ENCODE peak calls at places on chromosomes 11 and 22, in seven cellular contexts. R, O, M, W, T, E and L are unnamed samples.

GRCh38 chr22:46001426-46002106 is 24.6 kb upstream of the WNT7B start:
- DNase-seq in R (no peak), W (no peak), M (peak; percentile 65), T (no peak), E (peak; percentile 40), O (no peak), L (no peak)

GRCh38 chr11:126366064-126366822 is 10.8 kb downstream of the ST3GAL4 start:
- DNase-seq in O (no peak), R (no peak), T (no peak), E (no peak), M (peak; percentile 63), W (no peak), L (no peak)

GRCh38 chr22:46678785-46679700 is 58.9 kb downstream of the GRAMD4 start:
- DNase-seq in R (peak; percentile 71), O (no peak), W (no peak), T (no peak), M (no peak), E (no peak), L (no peak)

GRCh38 chr11:9717040-9717357 is 53.1 kb downstream of the SWAP70 start:
- DNase-seq in O (no peak), T (no peak), E (no peak), R (no peak), M (no peak), W (no peak), L (no peak)

GRCh38 chr11:9568854-9569587 is 4.4 kb upstream of the WEE1 start:
- DNase-seq in M (peak; percentile 83), O (peak; percentile 66), R (peak; percentile 89), W (no peak), T (peak; percentile 87), E (peak; percentile 47), L (peak; percentile 41)

GRCh38 chr22:30526656-30527055 is 19.9 kb downstream of the SEC14L6 start:
- DNase-seq in T (no peak), W (no peak), M (no peak), R (no peak), E (no peak), O (no peak), L (no peak)

GRCh38 chr11:889261-889660 is 21.3 kb downstream of the CHID1 start:
- DNase-seq in M (no peak), T (no peak), O (no peak), E (no peak), R (no peak), W (no peak), L (no peak)

GRCh38 chr11:79439893-79440450 is 858 bp downstream of the TENM4 start:
- DNase-seq in R (no peak), E (peak; percentile 23), T (no peak), O (peak; percentile 23), M (peak; percentile 69), W (no peak), L (peak; percentile 46)

GRCh38 chr11:14544611-14545010 is 24.4 kb upstream of the PSMA1 start:
- DNase-seq in R (peak; percentile 33), M (no peak), W (no peak), T (no peak), E (no peak), O (no peak), L (no peak)

GRCh38 chr11:29844701-29845379 is 172.0 kb downstream of the KCNA4 start:
- DNase-seq in T (no peak), O (no peak), E (no peak), W (no peak), R (no peak), M (no peak), L (no peak)

GRCh38 chr11:9002920-9003572 is 755 bp downstream of the NRIP3 start:
- DNase-seq in W (no peak), R (no peak), E (no peak), T (no peak), O (no peak), M (no peak), L (no peak)

GRCh38 chr11:131246589-131247164 is 123.7 kb upstream of the NTM start:
- DNase-seq in O (no peak), W (no peak), M (no peak), R (no peak), T (no peak), E (no peak), L (no peak)

GRCh38 chr22:28034760-28035401 is 115.8 kb upstream of the PITPNB start:
- DNase-seq in T (no peak), R (peak; percentile 59), O (peak; percentile 81), W (no peak), E (peak; percentile 88), M (peak; percentile 92), L (no peak)

GRCh38 chr11:58577441-58578135 is 1.3 kb upstream of the ZFP91 start:
- DNase-seq in O (no peak), W (peak; percentile 75), T (no peak), E (peak; percentile 55), R (peak; percentile 97), M (peak; percentile 87), L (no peak)
- TF ChIP-seq POLR2A in O (peak; percentile 66), W (no peak), T (peak; percentile 56), E (no peak), R (peak; percentile 91), M (peak; percentile 61), L (peak; percentile 89)

DNA sequence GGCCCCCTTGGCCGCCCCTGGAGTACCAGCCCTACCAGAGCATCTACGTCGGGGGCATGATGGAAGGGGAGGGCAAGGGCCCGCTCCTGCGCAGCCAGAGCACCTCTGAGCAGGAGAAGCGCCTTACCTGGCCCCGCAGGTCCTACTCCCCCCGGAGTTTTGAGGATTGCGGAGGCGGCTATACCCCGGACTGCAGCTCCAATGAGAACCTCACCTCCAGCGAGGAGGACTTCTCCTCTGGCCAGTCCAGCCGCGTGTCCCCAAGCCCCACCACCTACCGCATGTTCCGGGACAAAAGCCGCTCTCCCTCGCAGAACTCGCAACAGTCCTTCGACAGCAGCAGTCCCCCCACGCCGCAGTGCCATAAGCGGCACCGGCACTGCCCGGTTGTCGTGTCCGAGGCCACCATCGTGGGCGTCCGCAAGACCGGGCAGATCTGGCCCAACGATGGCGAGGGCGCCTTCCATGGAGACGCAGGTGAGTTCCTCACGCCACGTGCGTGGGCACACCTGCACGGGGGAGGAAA is 1.5 kb downstream of the BCR start:
- DNase-seq in R (no peak), E (no peak), M (no peak), O (no peak), T (no peak), W (no peak), L (no peak)
- H3K27ac ChIP-seq in R (no peak overlapping the region), E (no peak overlapping the region), M (peak overlapping the region; percentile 77), O (no peak overlapping the region), T (peak overlapping the region; percentile 61), W (peak overlapping the region; percentile 91), L (no peak overlapping the region)

GRCh38 chr22:43142881-43143562 is at the start of gene MCAT:
- DNase-seq in R (peak; percentile 68), W (no peak), O (peak; percentile 75), E (peak; percentile 89), M (peak; percentile 91), T (peak; percentile 63), L (peak; percentile 84)
- TF ChIP-seq POLR2A in R (peak; percentile 34), W (no peak), O (peak; percentile 51), E (no peak), M (peak; percentile 23), T (peak; percentile 20), L (peak; percentile 50)

DNA sequence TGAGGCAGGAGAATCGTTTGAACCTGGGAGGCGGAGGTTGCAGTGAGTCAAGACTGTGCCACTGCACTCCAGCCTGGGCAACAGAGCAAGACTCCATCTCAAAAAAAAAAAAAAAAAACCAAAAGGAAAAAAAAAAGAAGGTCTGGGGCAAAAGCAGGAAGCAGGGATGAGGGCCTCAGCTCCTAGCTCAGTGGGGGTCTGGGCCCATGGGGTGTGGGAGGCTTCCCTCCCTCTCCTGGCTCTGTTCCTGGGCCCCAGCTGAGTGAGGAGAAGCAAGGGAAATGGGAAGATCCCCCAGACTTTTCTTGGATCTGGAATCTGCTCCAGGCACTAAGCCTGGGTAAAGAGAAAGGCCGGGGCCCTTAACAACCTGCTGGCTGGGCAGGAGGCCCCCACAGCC is 8.9 kb downstream of the CHRM1 start:
- DNase-seq in M (no peak), T (no peak), R (no peak), O (no peak), W (no peak), E (no peak), L (no peak)
- H3K27ac ChIP-seq in M (no peak overlapping the region), T (no peak overlapping the region), R (no peak overlapping the region), O (no peak overlapping the region), W (no peak overlapping the region), E (no peak overlapping the region), L (no peak overlapping the region)

GRCh38 chr22:17998913-17999312 is 25.4 kb downstream of the MICAL3 start:
- DNase-seq in O (no peak), W (no peak), M (peak; percentile 28), T (no peak), R (no peak), E (no peak), L (no peak)

GRCh38 chr22:18000441-18001039 is 23.8 kb downstream of the MICAL3 start:
- DNase-seq in O (no peak), E (no peak), W (no peak), M (peak; percentile 69), R (no peak), T (no peak), L (peak; percentile 59)

GRCh38 chr22:17997456-17997855 is 26.9 kb downstream of the MICAL3 start:
- DNase-seq in O (no peak), E (no peak), T (no peak), M (peak; percentile 52), W (no peak), R (no peak), L (no peak)

GRCh38 chr22:17999851-18000250 is 24.5 kb downstream of the MICAL3 start:
- DNase-seq in T (no peak), E (no peak), R (no peak), O (no peak), W (no peak), M (peak; percentile 14), L (no peak)

GRCh38 chr22:18001040-18001893 is 23.1 kb downstream of the MICAL3 start:
- DNase-seq in W (peak; percentile 59), E (peak; percentile 92), M (peak; percentile 97), O (peak; percentile 95), T (peak; percentile 89), R (peak; percentile 99), L (peak; percentile 93)
- TF ChIP-seq POLR2A in W (peak; percentile 2), E (no peak), M (peak; percentile 62), O (peak; percentile 61), T (peak; percentile 59), R (peak; percentile 81), L (peak; percentile 77)

GRCh38 chr11:116499396-116500001 is 273.3 kb downstream of the BUD13 start:
- DNase-seq in E (peak; percentile 60), M (peak; percentile 91), W (no peak), O (peak; percentile 68), T (no peak), R (peak; percentile 22), L (peak; percentile 90)
- H3K27ac ChIP-seq in E (no peak overlapping the region), M (no peak overlapping the region), W (no peak overlapping the region), O (no peak overlapping the region), T (no peak overlapping the region), R (no peak overlapping the region), L (no peak overlapping the region)

DNA sequence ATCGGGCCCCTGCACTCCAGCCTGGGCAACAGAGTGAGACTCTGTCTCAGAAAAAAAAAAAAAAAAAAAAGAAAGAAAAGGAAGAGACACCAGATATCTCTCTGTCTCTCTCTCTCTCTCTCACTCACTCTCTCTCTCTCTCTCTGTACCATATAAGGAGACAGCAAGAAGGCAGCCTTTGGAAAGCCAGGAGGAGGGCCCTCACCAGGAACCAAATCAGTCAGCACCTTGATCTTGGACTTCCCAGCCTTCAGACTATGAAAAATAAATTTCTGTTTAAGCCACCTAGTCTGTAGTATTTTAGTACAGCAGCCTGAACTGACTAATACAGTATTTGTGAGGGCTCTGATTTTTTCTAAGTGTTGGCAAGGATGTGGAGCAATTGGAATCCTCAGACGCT is 13.6 kb upstream of the ALDH3B2 start:
- DNase-seq in M (no peak), W (no peak), E (no peak), O (no peak), T (no peak), R (no peak), L (no peak)
- TF ChIP-seq POLR2A in M (no peak), W (no peak), E (no peak), O (no peak), T (no peak), R (no peak), L (no peak)

GRCh38 chr11:128859563-128860441 is 7.3 kb downstream of the KCNJ1 start:
- DNase-seq in T (no peak), E (peak; percentile 61), R (peak; percentile 47), M (no peak), O (peak; percentile 26), W (peak; percentile 41), L (peak; percentile 81)
- H3K27ac ChIP-seq in T (no peak overlapping the region), E (no peak overlapping the region), R (no peak overlapping the region), M (no peak overlapping the region), O (no peak overlapping the region), W (no peak overlapping the region), L (no peak overlapping the region)